ENCODE peak calls at places on chromosomes 4 and X, in four cellular contexts. S, L, C and U are unnamed samples.

GRCh38 chrX:102840871-102841705 is 96.0 kb upstream of the RAB40AL start:
- DNase-seq in S (peak), L (peak), C (no peak), U (no peak)

GRCh38 chr4:26377352-26378311 is 56.8 kb downstream of the RBPJ start:
- DNase-seq in S (no peak), L (no peak), C (no peak), U (no peak)

GRCh38 chrX:49230500-49231232 is 2.5 kb downstream of the CACNA1F start:
- DNase-seq in S (no peak), L (peak), C (no peak), U (peak)

GRCh38 chr4:9971711-9972110 is 49.6 kb downstream of the SLC2A9 start:
- DNase-seq in S (no peak), L (no peak), C (no peak), U (no peak)

GRCh38 chrX:101958139-101958538 is 26.3 kb upstream of the ZMAT1 start:
- DNase-seq in S (no peak), L (no peak), C (no peak), U (no peak)

GRCh38 chr4:175418511-175418910 is 393.6 kb downstream of the GPM6A start:
- DNase-seq in S (no peak), L (no peak), C (no peak), U (no peak)

GRCh38 chr4:26197018-26197779 is 123.6 kb upstream of the RBPJ start:
- DNase-seq in S (no peak), L (peak), C (peak), U (no peak)

GRCh38 chrX:138349351-138349750 is 362.2 kb downstream of the FGF13 start:
- DNase-seq in S (no peak), L (no peak), C (no peak), U (no peak)

GRCh38 chr4:15164571-15164970 is 162.3 kb downstream of the CPEB2 start:
- DNase-seq in S (no peak), L (no peak), C (no peak), U (no peak)

GRCh38 chr4:128521634-128522253 is 234.1 kb upstream of the PGRMC2 start:
- DNase-seq in S (no peak), L (no peak), C (no peak), U (peak)

GRCh38 chr4:183201331-183201730 is 102.3 kb downstream of the WWC2 start:
- DNase-seq in S (no peak), L (no peak), C (no peak), U (no peak)

GRCh38 chrX:102599950-102600579 is 750 bp downstream of the ARMCX5 start:
- DNase-seq in S (no peak), L (peak), C (no peak), U (no peak)

GRCh38 chrX:40065291-40066046 is 32.3 kb downstream of the BCOR start:
- DNase-seq in S (no peak), L (no peak), C (no peak), U (no peak)

GRCh38 chrX:25144043-25144940 is 128.5 kb upstream of the ARX start:
- DNase-seq in S (peak), L (peak), C (no peak), U (peak)

GRCh38 chr4:184250795-184251679 is 33.4 kb upstream of the ENPP6 start:
- DNase-seq in S (peak), L (peak), C (no peak), U (peak)
- TF ChIP-seq FOXK2 in S (no peak), L (no peak), C (no peak), U (no peak)

GRCh38 chrX:29043751-29044150 is 456.5 kb downstream of the IL1RAPL1 start:
- DNase-seq in S (no peak), L (no peak), C (no peak), U (no peak)
- TF ChIP-seq FOXK2 in S (no peak), L (no peak), C (no peak), U (no peak)

DNA sequence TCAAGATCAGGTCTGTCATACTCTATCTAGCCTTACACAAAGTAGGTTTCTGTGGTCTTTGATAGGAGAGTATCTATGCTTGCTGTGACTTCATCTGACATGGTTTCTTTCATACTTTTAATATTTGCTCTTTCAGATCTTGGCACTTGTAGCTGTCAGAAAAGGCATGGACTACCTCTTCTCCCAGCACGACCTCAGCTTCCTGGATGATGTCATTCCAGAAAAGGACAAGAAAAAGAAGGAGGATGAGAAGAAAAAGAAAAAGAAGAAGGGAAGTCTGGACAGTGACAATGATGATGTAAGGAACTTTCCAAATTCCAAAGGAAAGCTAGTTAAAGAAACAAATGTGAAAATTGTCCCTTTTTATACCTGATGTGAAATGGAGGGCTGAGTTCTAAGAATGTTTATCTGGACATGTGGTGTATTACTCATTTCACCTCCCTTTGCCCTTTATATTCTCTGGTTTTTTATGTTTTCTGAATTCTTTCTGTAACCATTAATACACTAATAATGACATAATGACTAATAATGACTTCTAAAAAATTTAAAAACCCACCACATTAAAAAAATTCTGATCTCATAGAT is 221.2 kb downstream of the SLC4A4 start:
- DNase-seq in S (no peak), L (no peak), C (no peak), U (no peak)
- TF ChIP-seq FOXK2 in S (no peak), L (no peak), C (no peak), U (no peak)

GRCh38 chr4:112410804-112411203 is 105.2 kb downstream of the NEUROG2 start:
- DNase-seq in S (no peak), L (no peak), C (no peak), U (no peak)

GRCh38 chr4:112411781-112412281 is 104.1 kb downstream of the NEUROG2 start:
- DNase-seq in S (no peak), L (no peak), C (no peak), U (no peak)

GRCh38 chr4:112410364-112410763 is 105.6 kb downstream of the NEUROG2 start:
- DNase-seq in S (no peak), L (no peak), C (no peak), U (no peak)
- TF ChIP-seq FOXK2 in S (no peak), L (no peak), C (no peak), U (no peak)